ENCODE peak calls at places on chromosomes 12 and 14, in four cellular contexts. C, B, P and R are unnamed samples. For H3K4me1, the result is how much of the 10 kb centered on the place peaks cover.

GRCh38 chr14:33126433-33126832 is 187.8 kb downstream of the NPAS3 start:
- DNase-seq in P (no peak), B (no peak), C (no peak), R (no peak)

GRCh38 chr14:37153005-37153404 is 19.4 kb downstream of the SLC25A21 start:
- DNase-seq in C (no peak), B (no peak), P (no peak), R (no peak)

GRCh38 chr12:109612003-109612402 is 38.4 kb downstream of the MVK start:
- DNase-seq in P (no peak), C (no peak), B (no peak), R (no peak)

GRCh38 chr12:46371718-46372130 is 849 bp downstream of the SLC38A2 start:
- DNase-seq in C (peak), B (peak), P (no peak), R (peak)

GRCh38 chr12:24488906-24489619 is 459.8 kb downstream of the BCAT1 start:
- DNase-seq in C (no peak), P (no peak), B (no peak), R (no peak)

GRCh38 chr14:86203843-86204242 is 673.9 kb downstream of the FLRT2 start:
- DNase-seq in P (no peak), B (no peak), C (no peak), R (no peak)

GRCh38 chr14:32697704-32698103 is 241.0 kb upstream of the NPAS3 start:
- DNase-seq in P (no peak), C (no peak), B (no peak), R (no peak)

GRCh38 chr14:21723431-21724045 is 49.9 kb upstream of the OR4E1 start:
- DNase-seq in C (peak), B (no peak), P (peak), R (no peak)

GRCh38 chr14:100771121-100771800 is 44.6 kb downstream of the DLK1 start:
- DNase-seq in P (no peak), C (no peak), B (no peak), R (no peak)

GRCh38 chr12:25957898-25958253 is 606 bp upstream of the RASSF8 start:
- DNase-seq in P (peak), C (no peak), B (no peak), R (no peak)

GRCh38 chr12:111803851-111804250 is 37.1 kb downstream of the ALDH2 start:
- DNase-seq in B (no peak), C (no peak), P (no peak), R (no peak)

GRCh38 chr14:23146980-23147379 is 27.9 kb upstream of the CEBPE start:
- DNase-seq in C (no peak), B (no peak), P (no peak), R (no peak)

GRCh38 chr14:23145794-23146422 is 26.9 kb upstream of the CEBPE start:
- DNase-seq in P (no peak), C (no peak), B (no peak), R (no peak)

GRCh38 chr14:23146423-23146910 is 27.4 kb upstream of the CEBPE start:
- DNase-seq in B (no peak), P (no peak), C (no peak), R (no peak)

GRCh38 chr14:23148596-23149249 is 29.7 kb upstream of the CEBPE start:
- DNase-seq in B (no peak), P (no peak), C (no peak), R (no peak)

DNA sequence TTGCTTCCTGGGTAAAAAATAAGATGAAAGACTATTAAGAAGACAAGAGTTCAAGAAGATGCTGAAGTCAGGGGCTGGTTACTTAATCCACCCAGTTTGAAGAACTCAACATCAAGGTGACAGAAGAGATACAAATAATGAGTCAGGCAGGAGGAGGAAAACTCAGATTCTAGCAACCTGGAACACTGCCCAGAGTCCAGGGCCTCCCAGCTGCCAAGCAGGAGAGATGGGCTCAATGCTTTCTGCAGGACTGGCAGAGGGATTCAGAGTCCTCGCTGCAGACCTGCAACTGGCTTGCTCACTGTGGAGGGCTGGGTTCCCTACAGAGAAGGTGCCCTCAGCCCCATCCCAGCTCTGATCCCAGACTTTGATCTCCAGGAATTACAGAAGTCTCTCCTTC is 28.6 kb upstream of the CEBPE start:
- DNase-seq in P (no peak), C (no peak), B (no peak), R (no peak)
- H3K4me1 ChIP-seq in P (under half), C (under half), B (half or more), R (under half)

GRCh38 chr12:124742702-124743101 is 121.0 kb downstream of the SCARB1 start:
- DNase-seq in P (no peak), B (no peak), C (no peak), R (no peak)
- H3K4me1 ChIP-seq in P (under half), B (under half), C (under half), R (under half)

GRCh38 chr14:99247091-99247729 is 24.8 kb downstream of the BCL11B start:
- DNase-seq in C (no peak), P (peak), B (no peak), R (no peak)

GRCh38 chr14:99248761-99249171 is 23.2 kb downstream of the BCL11B start:
- DNase-seq in P (no peak), C (no peak), B (no peak), R (no peak)

GRCh38 chr14:99250636-99251208 is 21.3 kb downstream of the BCL11B start:
- DNase-seq in P (no peak), C (no peak), B (no peak), R (no peak)

GRCh38 chr14:99247772-99248171 is 24.2 kb downstream of the BCL11B start:
- DNase-seq in C (no peak), P (no peak), B (no peak), R (no peak)

DNA sequence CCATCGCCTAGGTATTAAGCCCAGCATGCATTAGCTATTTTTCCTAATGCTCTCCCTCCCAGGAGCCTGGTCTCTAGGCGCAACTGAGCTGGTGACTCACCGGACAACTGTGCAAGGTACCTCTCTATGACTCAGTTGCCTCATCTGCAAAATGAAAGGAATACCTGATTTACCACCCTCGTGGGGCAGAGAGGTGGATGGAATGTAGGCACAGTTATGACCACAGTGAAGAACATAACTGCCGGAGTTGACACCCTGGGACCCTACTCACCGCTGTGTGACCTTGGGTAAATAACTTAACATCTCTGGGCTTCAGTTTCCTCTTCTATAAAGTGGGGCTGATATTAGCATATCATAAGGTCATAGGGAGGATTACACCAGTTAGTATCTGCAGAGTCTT is 22.6 kb downstream of the BCL11B start:
- DNase-seq in P (no peak), C (no peak), B (no peak), R (no peak)
- H3K4me1 ChIP-seq in P (under half), C (under half), B (under half), R (under half)

GRCh38 chr14:103384450-103385152 is 614 bp upstream of the MARK3 start:
- DNase-seq in P (no peak), C (no peak), B (peak), R (no peak)

GRCh38 chr14:103388664-103389063 is 3.4 kb downstream of the MARK3 start:
- DNase-seq in P (no peak), B (no peak), C (no peak), R (no peak)

GRCh38 chr14:103385153-103385993 is at the start of gene MARK3:
- DNase-seq in C (peak), P (peak), B (peak), R (peak)

GRCh38 chr14:103385994-103386491 is 828 bp downstream of the MARK3 start:
- DNase-seq in C (peak), B (no peak), P (peak), R (peak)

GRCh38 chr14:103386632-103387329 is 1.6 kb downstream of the MARK3 start:
- DNase-seq in B (no peak), C (no peak), P (peak), R (no peak)
- H3K4me1 ChIP-seq in B (half or more), C (under half), P (under half), R (under half)

DNA sequence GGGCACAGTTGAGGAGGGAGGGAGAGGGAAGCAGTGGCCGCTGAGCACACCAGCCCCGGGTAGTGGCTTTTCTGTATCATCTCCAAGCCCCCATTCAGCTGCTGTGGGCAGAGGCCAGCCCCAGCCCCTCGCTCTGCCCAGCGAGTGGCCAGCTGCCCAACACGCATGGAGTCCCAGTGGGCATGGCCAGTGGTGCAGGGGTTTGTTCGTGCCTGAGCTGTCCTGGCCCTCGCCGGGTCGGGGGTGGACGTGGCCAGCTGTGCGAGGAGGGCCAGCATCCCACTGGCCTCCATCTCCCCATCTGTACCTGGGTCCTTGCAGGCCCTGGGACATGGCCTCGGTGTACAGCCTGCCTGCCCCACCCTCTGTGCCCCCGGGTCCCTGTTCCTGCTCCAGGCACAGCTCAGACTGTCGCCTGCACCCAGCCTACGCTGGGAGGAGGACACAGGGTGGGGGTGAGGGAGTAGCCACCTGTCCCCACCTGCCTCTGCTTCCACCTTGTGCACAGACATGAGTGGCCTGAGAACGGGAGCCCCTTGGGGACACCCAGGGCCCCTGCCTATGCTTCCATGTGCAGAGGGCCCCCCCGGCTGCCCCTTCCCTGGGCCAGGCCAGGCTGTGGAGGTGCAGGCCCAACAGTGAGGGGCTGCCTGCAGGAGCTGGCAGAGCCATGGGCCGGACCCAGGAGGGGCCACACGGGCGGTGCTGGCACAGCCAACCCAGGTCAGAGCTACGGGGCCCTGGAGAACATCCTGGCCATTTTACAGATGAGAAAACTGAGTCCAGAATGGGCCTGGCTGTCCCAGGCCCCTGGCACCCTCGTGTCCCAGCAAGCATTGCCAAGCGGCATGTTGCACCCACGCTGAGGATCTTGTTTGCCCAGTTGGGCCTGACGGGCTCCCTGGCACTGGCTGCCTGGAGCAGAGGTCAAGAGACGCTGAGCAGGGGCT is 4.3 kb downstream of the INF2 start:
- DNase-seq in C (peak), B (no peak), P (no peak), R (no peak)
- H3K4me1 ChIP-seq in C (under half), B (half or more), P (under half), R (half or more)